ENCODE peak calls at places on chromosomes 4 and X, in six cellular contexts. T, R, W, S, Q and U are unnamed samples.

GRCh38 chr4:156829194-156829593 is 142.4 kb downstream of the PDGFC start:
- DNase-seq in Q (no peak), T (peak), S (no peak), R (no peak), W (no peak), U (no peak)

GRCh38 chr4:31107362-31107761 is 387.2 kb downstream of the PCDH7 start:
- DNase-seq in S (no peak), T (peak), W (no peak), R (no peak), Q (no peak), U (no peak)

GRCh38 chr4:153222790-153223417 is 18.7 kb downstream of the TRIM2 start:
- DNase-seq in Q (no peak), W (no peak), T (peak), S (peak), R (no peak), U (no peak)

GRCh38 chr4:38368612-38369011 is 295.4 kb upstream of the KLF3 start:
- DNase-seq in W (no peak), Q (no peak), S (peak), R (no peak), T (no peak), U (no peak)

GRCh38 chr4:125041372-125041930 is 273.3 kb upstream of the FAT4 start:
- DNase-seq in W (no peak), R (no peak), S (no peak), Q (no peak), T (peak), U (no peak)

GRCh38 chr4:169823685-169824084 is 65.9 kb upstream of the HPF1 start:
- DNase-seq in R (no peak), T (peak), Q (no peak), W (peak), S (peak), U (peak)

GRCh38 chrX:86133761-86134160 is 14.5 kb upstream of the DACH2 start:
- DNase-seq in R (no peak), S (peak), T (peak), Q (no peak), W (no peak), U (no peak)

GRCh38 chrX:68045008-68045577 is 388.2 kb downstream of the OPHN1 start:
- DNase-seq in R (no peak), T (no peak), Q (no peak), W (no peak), S (no peak), U (no peak)

GRCh38 chr4:83114576-83114975 is at the start of gene PLAC8:
- DNase-seq in S (peak), Q (peak), T (no peak), R (no peak), W (peak), U (no peak)

GRCh38 chr4:7254736-7255487 is 62.6 kb downstream of the SORCS2 start:
- DNase-seq in R (no peak), T (no peak), Q (peak), W (no peak), S (peak), U (no peak)

GRCh38 chr4:103026868-103027267 is 7.4 kb upstream of the SLC9B1 start:
- DNase-seq in Q (no peak), T (no peak), S (no peak), W (no peak), R (no peak), U (no peak)

GRCh38 chrX:10395179-10395578 is 225.2 kb downstream of the MID1 start:
- DNase-seq in W (no peak), Q (no peak), T (no peak), R (no peak), S (peak), U (no peak)

GRCh38 chrX:107542500-107542899 is 85.8 kb upstream of the PRPS1 start:
- DNase-seq in T (peak), R (no peak), W (peak), Q (no peak), S (peak), U (peak)

GRCh38 chr4:100076753-100077152 is 113.5 kb downstream of the DDIT4L start:
- DNase-seq in R (no peak), T (no peak), S (peak), Q (no peak), W (no peak), U (no peak)

GRCh38 chrX:97666890-97667289 is 783.2 kb downstream of the RPA4 start:
- DNase-seq in Q (no peak), R (no peak), W (no peak), S (no peak), T (no peak), U (no peak)

GRCh38 chr4:138681000-138681604 is 334.5 kb upstream of the NOCT start:
- DNase-seq in R (peak), W (peak), S (peak), Q (peak), T (peak), U (peak)

GRCh38 chr4:37970702-37971101 is 10.5 kb downstream of the PTTG2 start:
- DNase-seq in Q (no peak), T (peak), W (peak), R (peak), S (peak), U (peak)

GRCh38 chr4:2930821-2931764 is 32.1 kb downstream of the NOP14 start:
- DNase-seq in Q (no peak), T (no peak), W (no peak), S (peak), R (no peak), U (no peak)

DNA sequence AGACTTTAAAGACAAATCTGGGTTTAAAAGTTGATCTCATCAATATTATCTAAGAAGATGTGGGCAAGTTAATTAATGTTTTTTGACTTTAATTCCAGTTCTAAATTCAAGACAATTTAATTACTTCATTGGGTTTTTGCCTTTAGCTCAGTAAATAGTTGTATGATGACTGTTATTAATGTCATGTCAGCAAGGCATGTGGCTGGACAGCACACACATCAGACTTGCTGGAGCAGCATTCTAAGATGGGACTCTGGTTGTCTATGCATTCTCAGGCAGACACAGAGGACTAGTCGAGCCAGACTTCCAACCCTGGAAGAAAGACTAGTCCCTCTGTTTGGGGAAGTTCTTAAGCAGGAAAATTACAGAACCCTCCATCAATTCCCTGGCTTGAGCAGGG is 180.7 kb upstream of the GK2 start:
- DNase-seq in R (no peak), Q (no peak), W (no peak), T (no peak), S (no peak), U (no peak)
- TF ChIP-seq MYC in R (no peak), Q (no peak), W (no peak), T (no peak), S (no peak), U (no peak)

DNA sequence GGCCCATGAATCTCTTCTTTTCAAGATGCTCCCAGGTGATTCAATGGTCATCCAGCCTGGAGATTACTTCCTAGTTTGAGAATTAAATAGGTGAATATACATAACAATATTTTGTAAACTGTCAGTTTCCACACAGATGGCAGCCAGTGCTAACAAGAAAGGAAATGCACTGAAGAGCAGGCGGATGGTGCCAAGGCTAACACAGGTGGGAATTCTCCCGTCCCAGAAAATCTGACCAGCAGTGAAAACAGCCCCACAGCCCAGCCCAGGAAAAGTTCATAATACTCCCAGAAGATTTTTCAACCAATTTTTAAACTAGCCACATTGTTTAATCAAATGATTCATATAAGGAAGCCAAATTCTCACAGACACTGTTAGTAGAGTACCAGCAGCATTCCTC is 387.2 kb upstream of the GATB start:
- DNase-seq in W (no peak), T (no peak), Q (no peak), R (no peak), S (no peak), U (no peak)
- TF ChIP-seq MYC in W (no peak), T (no peak), Q (no peak), R (no peak), S (no peak), U (no peak)

GRCh38 chr4:186724048-186724860 is 598 bp upstream of the FAT1 start:
- DNase-seq in S (no peak), R (peak), T (no peak), W (no peak), Q (no peak), U (peak)

GRCh38 chr4:186723207-186724047 is at the start of gene FAT1:
- DNase-seq in W (peak), R (peak), T (peak), S (no peak), Q (no peak), U (peak)

GRCh38 chr4:186717556-186717955 is 6.1 kb downstream of the FAT1 start:
- DNase-seq in S (no peak), R (no peak), W (no peak), Q (no peak), T (no peak), U (no peak)

GRCh38 chr4:186722856-186723206 is 825 bp downstream of the FAT1 start:
- DNase-seq in W (no peak), T (no peak), S (no peak), R (no peak), Q (no peak), U (no peak)

DNA sequence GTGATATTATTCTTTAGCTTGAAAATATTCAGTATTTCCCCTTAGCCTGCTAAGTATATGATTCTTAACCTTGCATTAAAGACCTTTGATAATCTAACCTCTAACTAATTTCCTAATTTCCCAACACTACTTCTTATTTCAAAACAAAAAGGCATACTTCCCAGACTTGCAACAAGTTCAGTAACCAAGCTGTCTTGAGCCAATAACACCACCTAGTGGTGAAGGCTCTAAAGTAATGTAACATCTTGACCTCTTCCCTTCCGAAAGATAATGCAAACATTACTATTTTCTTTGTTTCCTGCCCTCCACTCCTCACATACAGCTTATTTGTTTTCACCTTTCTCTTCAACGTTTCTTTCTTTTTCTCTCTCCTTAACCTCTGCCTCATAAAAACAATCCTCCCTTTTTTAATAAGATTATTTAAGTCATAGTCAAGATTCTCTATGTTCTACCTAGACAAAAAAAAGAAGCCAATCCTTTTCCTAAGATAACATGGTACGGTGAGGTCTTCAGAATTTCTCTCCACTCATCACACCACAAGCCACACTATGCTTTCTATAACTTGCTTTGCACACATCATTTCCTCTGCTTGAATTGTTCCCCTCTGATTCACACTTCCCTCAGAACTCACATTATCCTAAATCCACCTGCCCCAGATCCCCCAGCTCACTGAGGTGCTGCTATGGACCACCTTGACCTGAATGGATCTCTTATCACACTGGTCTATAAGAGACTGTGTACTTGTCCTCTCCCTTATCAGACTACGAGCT is 3.5 kb downstream of the FAT1 start:
- DNase-seq in S (peak), T (no peak), R (no peak), W (no peak), Q (no peak), U (peak)
- TF ChIP-seq MYC in S (no peak), T (no peak), R (no peak), W (no peak), Q (no peak), U (no peak)

GRCh38 chrX:23436875-23437274 is 102.2 kb downstream of the PTCHD1 start:
- DNase-seq in R (no peak), S (no peak), Q (no peak), W (no peak), T (no peak), U (no peak)

GRCh38 chrX:23435575-23435974 is 100.9 kb downstream of the PTCHD1 start:
- DNase-seq in T (no peak), R (no peak), W (no peak), S (no peak), Q (no peak), U (no peak)

GRCh38 chrX:23435108-23435507 is 100.5 kb downstream of the PTCHD1 start:
- DNase-seq in T (no peak), Q (no peak), W (no peak), R (no peak), S (no peak), U (no peak)

GRCh38 chrX:23434356-23434884 is 99.8 kb downstream of the PTCHD1 start:
- DNase-seq in R (no peak), T (no peak), Q (no peak), S (no peak), W (no peak), U (no peak)
- TF ChIP-seq MYC in R (no peak), T (no peak), Q (no peak), S (no peak), W (no peak), U (no peak)

GRCh38 chr4:13481569-13481968 is 2.6 kb downstream of the RAB28 start:
- DNase-seq in R (no peak), T (peak), Q (no peak), S (peak), W (no peak), U (no peak)

GRCh38 chr4:13484045-13484748 is at the start of gene RAB28:
- DNase-seq in W (peak), S (peak), R (peak), T (peak), Q (peak), U (peak)

GRCh38 chr4:13484749-13485345 is 707 bp upstream of the RAB28 start:
- DNase-seq in Q (no peak), R (peak), T (no peak), W (peak), S (no peak), U (peak)

GRCh38 chr4:13478707-13479106 is 5.4 kb downstream of the RAB28 start:
- DNase-seq in W (no peak), S (no peak), Q (no peak), T (no peak), R (no peak), U (no peak)

GRCh38 chr4:13483142-13484044 is 747 bp downstream of the RAB28 start:
- DNase-seq in W (peak), T (peak), R (peak), S (peak), Q (no peak), U (peak)
- TF ChIP-seq MYC in W (no peak), T (no peak), R (no peak), S (no peak), Q (no peak), U (no peak)